ENCODE peak calls at places on chromosomes 12 and 14, in six cellular contexts. U is A549, C is endothelial cell of umbilical vein, Y is HepG2, J is GM12878, X is NB4. N is an unnamed sample.
A peak's percentile ranks its signal among the peaks of the same experiment; 100 is the strongest.

GRCh38 chr12:54132979-54133378 is 55.8 kb downstream of the SMUG1 start:
- DNase-seq in X (no peak), C (no peak), U (no peak), Y (no peak), J (no peak), N (no peak)

GRCh38 chr12:125688881-125689280 is 623.6 kb downstream of the AACS start:
- DNase-seq in C (no peak), Y (no peak), U (no peak), X (no peak), J (no peak), N (no peak)

GRCh38 chr12:27095346-27095745 is 13.0 kb upstream of the C12orf71 start:
- DNase-seq in C (no peak), Y (no peak), J (no peak), U (no peak), X (no peak), N (no peak)

GRCh38 chr14:97710726-97711125 is 913.5 kb downstream of the VRK1 start:
- DNase-seq in Y (no peak), J (no peak), U (no peak), X (no peak), C (no peak), N (no peak)

GRCh38 chr14:73774244-73774575 is 60.0 kb upstream of the PNMA1 start:
- DNase-seq in Y (no peak), X (no peak), J (no peak), U (no peak), C (no peak), N (no peak)

GRCh38 chr12:57535764-57536596 is 11.0 kb downstream of the DCTN2 start:
- DNase-seq in Y (no peak), J (no peak), C (no peak), U (no peak), X (no peak), N (no peak)

GRCh38 chr12:82682851-82683261 is 3.9 kb upstream of the TMTC2 start:
- DNase-seq in X (peak; percentile 48), U (no peak), C (no peak), J (no peak), Y (no peak), N (no peak)

GRCh38 chr12:62532333-62532732 is 65.7 kb downstream of the MON2 start:
- DNase-seq in U (no peak), J (no peak), C (no peak), X (no peak), Y (no peak), N (no peak)

GRCh38 chr14:90444077-90444696 is 47.4 kb downstream of the CALM1 start:
- DNase-seq in C (peak; percentile 75), J (no peak), Y (peak; percentile 37), U (no peak), X (peak; percentile 26), N (no peak)

GRCh38 chr14:66944872-66945271 is 244.4 kb upstream of the GARIN2 start:
- DNase-seq in J (no peak), X (peak; percentile 31), Y (peak; percentile 19), C (peak; percentile 10), U (no peak), N (peak; percentile 31)

GRCh38 chr12:100348657-100349454 is 8.0 kb upstream of the SLC17A8 start:
- DNase-seq in U (peak; percentile 34), J (no peak), Y (peak; percentile 54), X (peak; percentile 51), C (peak; percentile 37), N (peak; percentile 40)

GRCh38 chr12:19963972-19964371 is 404.4 kb upstream of the PDE3A start:
- DNase-seq in Y (no peak), C (no peak), X (no peak), U (no peak), J (peak; percentile 13), N (no peak)

GRCh38 chr14:87161502-87161901 is 831.5 kb downstream of the GALC start:
- DNase-seq in U (no peak), C (no peak), X (no peak), Y (no peak), J (no peak), N (no peak)

GRCh38 chr14:84579292-84579691 is 950.7 kb upstream of the FLRT2 start:
- DNase-seq in J (no peak), C (no peak), Y (no peak), X (no peak), U (no peak), N (no peak)

GRCh38 chr14:92511472-92512247 is 1.9 kb upstream of the RIN3 start:
- DNase-seq in Y (no peak), C (peak; percentile 91), U (peak; percentile 97), J (no peak), X (no peak), N (no peak)

GRCh38 chr12:71846322-71846940 is 6.9 kb downstream of the TBC1D15 start:
- DNase-seq in U (no peak), C (peak; percentile 54), X (peak; percentile 56), Y (peak; percentile 33), J (no peak), N (no peak)

GRCh38 chr14:93078830-93079229 is 36.9 kb downstream of the ITPK1 start:
- DNase-seq in J (no peak), C (no peak), Y (no peak), X (no peak), U (no peak), N (no peak)

GRCh38 chr14:30287579-30288445 is 271.1 kb upstream of the G2E3 start:
- DNase-seq in U (no peak), J (no peak), C (no peak), X (no peak), Y (no peak), N (no peak)

GRCh38 chr14:36509056-36509917 is 10.7 kb downstream of the NKX2-1 start:
- DNase-seq in C (no peak), X (no peak), J (no peak), U (no peak), Y (no peak), N (no peak)
- H3K4me3 ChIP-seq in C (no peak overlapping the region), X (no peak overlapping the region), J (no peak overlapping the region), U (no peak overlapping the region), Y (no peak overlapping the region), N (no peak overlapping the region)

DNA sequence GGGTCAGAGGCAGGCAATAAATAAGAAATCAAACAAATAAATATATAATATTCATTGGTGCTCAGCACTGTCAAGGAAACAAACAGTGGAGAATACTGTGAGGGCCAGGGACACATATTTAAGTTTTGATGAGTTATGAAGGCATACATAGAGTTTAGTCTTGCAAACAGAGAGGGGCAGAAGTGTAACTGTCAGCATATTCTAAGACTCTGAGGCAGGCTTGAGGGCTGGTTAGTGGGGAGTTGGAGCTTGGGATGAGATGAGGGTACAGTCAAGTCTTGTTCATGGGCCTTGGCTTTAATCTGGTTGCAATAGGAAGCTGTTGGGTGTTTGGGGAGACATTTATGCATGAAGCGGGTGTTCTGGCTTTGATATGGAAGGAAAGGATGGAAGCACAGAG is 78.9 kb downstream of the PELI2 start:
- DNase-seq in X (no peak), U (no peak), Y (no peak), C (no peak), J (no peak), N (no peak)
- TF ChIP-seq MYC in X (no peak), U (no peak), Y (no peak), C (no peak), J (no peak), N (no peak)

DNA sequence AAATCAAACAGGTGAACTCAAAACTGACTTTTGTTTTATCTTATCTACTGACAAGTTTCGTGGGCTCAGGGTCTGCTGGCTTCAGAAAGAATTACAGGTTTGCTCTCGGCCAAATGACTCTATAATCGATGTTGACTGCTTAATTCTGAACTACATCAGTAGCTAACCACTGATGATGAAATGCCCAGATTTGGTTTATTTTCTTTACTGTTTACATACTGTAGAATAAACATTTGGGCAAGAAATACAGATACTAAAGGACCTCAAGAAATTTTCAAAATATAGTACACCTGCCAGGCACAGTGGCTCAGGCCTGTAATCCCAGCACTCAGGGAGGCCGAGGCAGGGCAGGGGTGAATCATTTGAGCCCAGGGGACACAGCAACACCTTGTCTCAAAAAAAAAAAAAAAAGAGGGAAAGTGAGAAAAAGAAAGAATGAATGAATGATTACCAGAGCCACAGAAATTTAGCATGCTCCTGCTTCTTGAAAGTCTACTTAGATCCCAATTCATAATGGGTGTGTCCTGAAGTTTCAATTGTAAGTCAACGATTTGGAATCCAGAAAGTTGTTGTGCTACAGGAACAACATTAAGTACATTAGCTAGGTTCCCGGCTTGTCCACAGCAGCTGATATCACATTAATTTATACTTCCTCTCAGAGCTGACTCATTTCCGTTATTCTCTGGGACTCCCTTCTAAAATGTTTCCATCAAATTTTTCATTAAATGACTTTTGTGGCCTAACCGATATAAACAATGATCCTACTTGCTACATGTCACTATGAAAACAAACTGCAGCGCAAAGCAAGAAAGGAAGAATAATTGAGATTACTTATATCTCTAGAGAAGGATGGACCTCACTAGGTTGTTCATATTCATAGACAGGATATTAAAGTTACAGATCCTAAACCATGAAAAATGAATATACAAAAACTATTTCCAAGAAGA is 134.3 kb downstream of the MED13L start:
- DNase-seq in C (peak; percentile 97), Y (no peak), X (peak; percentile 74), J (no peak), U (no peak), N (no peak)
- H3K4me3 ChIP-seq in C (no peak overlapping the region), Y (no peak overlapping the region), X (no peak overlapping the region), J (no peak overlapping the region), U (no peak overlapping the region), N (no peak overlapping the region)

DNA sequence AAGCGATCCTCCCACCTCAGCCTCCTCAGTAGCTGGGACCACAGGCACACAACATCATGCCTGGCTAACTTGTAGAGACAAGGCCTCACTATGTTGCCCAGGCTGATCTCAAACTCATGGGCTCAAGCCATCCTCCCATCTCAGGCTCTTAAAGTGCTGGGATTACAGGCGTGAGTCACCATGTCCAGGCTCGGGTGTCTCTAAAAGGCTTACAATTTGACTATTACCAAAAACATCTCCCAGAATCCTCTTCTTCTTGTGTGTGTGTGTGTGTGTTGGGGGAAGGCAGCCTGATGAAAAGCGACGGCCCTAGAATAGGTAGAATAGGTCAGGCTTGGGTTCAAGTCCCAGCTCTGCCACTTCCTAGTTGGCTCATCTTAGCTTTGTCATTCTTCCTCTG is 16.8 kb downstream of the MSI1 start:
- DNase-seq in C (no peak), J (no peak), U (no peak), Y (no peak), X (no peak), N (peak; percentile 30)
- TF ChIP-seq MYC in C (no peak), J (no peak), U (no peak), Y (no peak), X (no peak), N (no peak)

GRCh38 chr12:65822732-65823480 is 1.4 kb upstream of the HMGA2 start:
- DNase-seq in U (peak; percentile 69), J (no peak), C (peak; percentile 57), X (peak; percentile 90), Y (peak; percentile 91), N (no peak)
- H3K4me3 ChIP-seq in U (peak overlapping the region; percentile 80), J (no peak overlapping the region), C (peak overlapping the region; percentile 71), X (peak overlapping the region; percentile 69), Y (peak overlapping the region; percentile 98), N (no peak overlapping the region)

N was measured in K562.